ENCODE peak calls at places on chromosomes 7 and 10, in five cellular contexts. One of them, this sample, is unnamed.

GRCh38 chr10:114359041-114359952 is 45.0 kb downstream of the AFAP1L2 start:
- DNase-seq in T follicular helper cell: no peak
- DNase-seq in retina: no peak
- DNase-seq in stimulated activated CD4-positive, alpha-beta T cell treated with anti-CD3 and anti-CD28 coated beads, Interleukin-12 subunit alpha, Interleukin-12 subunit beta, amount 100 ng/mL, for 4 hours: no peak
- DNase-seq in activated naive CD8-positive, alpha-beta T cell treated with anti-CD3 and anti-CD28 coated beads, Interleukin-2, amount 50 U/mL, for 16 hours: no peak
- DNase-seq in this sample: no peak

GRCh38 chr10:127012769-127013152 is 107.5 kb downstream of the DOCK1 start:
- DNase-seq in T follicular helper cell: no peak
- DNase-seq in retina: peak; percentile 71
- DNase-seq in stimulated activated CD4-positive, alpha-beta T cell treated with anti-CD3 and anti-CD28 coated beads, Interleukin-12 subunit alpha, Interleukin-12 subunit beta, amount 100 ng/mL, for 4 hours: no peak
- DNase-seq in activated naive CD8-positive, alpha-beta T cell treated with anti-CD3 and anti-CD28 coated beads, Interleukin-2, amount 50 U/mL, for 16 hours: no peak
- DNase-seq in this sample: no peak

GRCh38 chr7:131052285-131052942 is 275.3 kb upstream of the MKLN1 start:
- DNase-seq in T follicular helper cell: no peak
- DNase-seq in retina: no peak
- DNase-seq in stimulated activated CD4-positive, alpha-beta T cell treated with anti-CD3 and anti-CD28 coated beads, Interleukin-12 subunit alpha, Interleukin-12 subunit beta, amount 100 ng/mL, for 4 hours: no peak
- DNase-seq in activated naive CD8-positive, alpha-beta T cell treated with anti-CD3 and anti-CD28 coated beads, Interleukin-2, amount 50 U/mL, for 16 hours: no peak
- DNase-seq in this sample: no peak

GRCh38 chr7:83468251-83468739 is 180.6 kb downstream of the SEMA3E start:
- DNase-seq in T follicular helper cell: no peak
- DNase-seq in retina: peak; percentile 50
- DNase-seq in stimulated activated CD4-positive, alpha-beta T cell treated with anti-CD3 and anti-CD28 coated beads, Interleukin-12 subunit alpha, Interleukin-12 subunit beta, amount 100 ng/mL, for 4 hours: no peak
- DNase-seq in activated naive CD8-positive, alpha-beta T cell treated with anti-CD3 and anti-CD28 coated beads, Interleukin-2, amount 50 U/mL, for 16 hours: no peak
- DNase-seq in this sample: no peak

GRCh38 chr7:127938588-127938987 is 92.6 kb downstream of the LRRC4 start:
- DNase-seq in T follicular helper cell: no peak
- DNase-seq in retina: no peak
- DNase-seq in stimulated activated CD4-positive, alpha-beta T cell treated with anti-CD3 and anti-CD28 coated beads, Interleukin-12 subunit alpha, Interleukin-12 subunit beta, amount 100 ng/mL, for 4 hours: no peak
- DNase-seq in activated naive CD8-positive, alpha-beta T cell treated with anti-CD3 and anti-CD28 coated beads, Interleukin-2, amount 50 U/mL, for 16 hours: no peak
- DNase-seq in this sample: no peak

GRCh38 chr7:145893925-145894535 is 222.6 kb upstream of the CNTNAP2 start:
- DNase-seq in T follicular helper cell: no peak
- DNase-seq in retina: no peak
- DNase-seq in stimulated activated CD4-positive, alpha-beta T cell treated with anti-CD3 and anti-CD28 coated beads, Interleukin-12 subunit alpha, Interleukin-12 subunit beta, amount 100 ng/mL, for 4 hours: no peak
- DNase-seq in activated naive CD8-positive, alpha-beta T cell treated with anti-CD3 and anti-CD28 coated beads, Interleukin-2, amount 50 U/mL, for 16 hours: no peak
- DNase-seq in this sample: no peak

GRCh38 chr7:149869867-149870266 is 3.9 kb upstream of the ATP6V0E2 start:
- DNase-seq in T follicular helper cell: no peak
- DNase-seq in retina: no peak
- DNase-seq in stimulated activated CD4-positive, alpha-beta T cell treated with anti-CD3 and anti-CD28 coated beads, Interleukin-12 subunit alpha, Interleukin-12 subunit beta, amount 100 ng/mL, for 4 hours: no peak
- DNase-seq in activated naive CD8-positive, alpha-beta T cell treated with anti-CD3 and anti-CD28 coated beads, Interleukin-2, amount 50 U/mL, for 16 hours: no peak
- DNase-seq in this sample: peak; percentile 38

GRCh38 chr10:101771380-101771779 is 4.5 kb downstream of the FGF8 start:
- DNase-seq in T follicular helper cell: no peak
- DNase-seq in retina: no peak
- DNase-seq in stimulated activated CD4-positive, alpha-beta T cell treated with anti-CD3 and anti-CD28 coated beads, Interleukin-12 subunit alpha, Interleukin-12 subunit beta, amount 100 ng/mL, for 4 hours: no peak
- DNase-seq in activated naive CD8-positive, alpha-beta T cell treated with anti-CD3 and anti-CD28 coated beads, Interleukin-2, amount 50 U/mL, for 16 hours: no peak
- DNase-seq in this sample: no peak

GRCh38 chr7:141700848-141701371 is 1.1 kb downstream of the DENND11 start:
- DNase-seq in T follicular helper cell: no peak
- DNase-seq in retina: peak; percentile 57
- DNase-seq in stimulated activated CD4-positive, alpha-beta T cell treated with anti-CD3 and anti-CD28 coated beads, Interleukin-12 subunit alpha, Interleukin-12 subunit beta, amount 100 ng/mL, for 4 hours: no peak
- DNase-seq in activated naive CD8-positive, alpha-beta T cell treated with anti-CD3 and anti-CD28 coated beads, Interleukin-2, amount 50 U/mL, for 16 hours: no peak
- DNase-seq in this sample: no peak

GRCh38 chr7:95527033-95527775 is 41.5 kb downstream of the ASB4 start:
- DNase-seq in T follicular helper cell: no peak
- DNase-seq in retina: peak; percentile 54
- DNase-seq in stimulated activated CD4-positive, alpha-beta T cell treated with anti-CD3 and anti-CD28 coated beads, Interleukin-12 subunit alpha, Interleukin-12 subunit beta, amount 100 ng/mL, for 4 hours: no peak
- DNase-seq in activated naive CD8-positive, alpha-beta T cell treated with anti-CD3 and anti-CD28 coated beads, Interleukin-2, amount 50 U/mL, for 16 hours: no peak
- DNase-seq in this sample: no peak

GRCh38 chr10:71084061-71084817 is 128.1 kb upstream of the UNC5B start:
- DNase-seq in T follicular helper cell: no peak
- DNase-seq in retina: peak; percentile 13
- DNase-seq in stimulated activated CD4-positive, alpha-beta T cell treated with anti-CD3 and anti-CD28 coated beads, Interleukin-12 subunit alpha, Interleukin-12 subunit beta, amount 100 ng/mL, for 4 hours: no peak
- DNase-seq in activated naive CD8-positive, alpha-beta T cell treated with anti-CD3 and anti-CD28 coated beads, Interleukin-2, amount 50 U/mL, for 16 hours: no peak
- DNase-seq in this sample: no peak

This sample was measured in T-helper 22 cell.